ENCODE peak calls at places on chromosomes 5 and 9, in ten cellular contexts. V, J, R, Q, I, Y, E, N, K and U are unnamed samples.

GRCh38 chr5:72268753-72269410 is 51.2 kb downstream of the MRPS27 start:
- DNase-seq in E (peak; percentile 67), Y (peak; percentile 50), K (peak; percentile 30), Q (no peak), V (peak; percentile 66), R (peak; percentile 38), N (peak; percentile 11), I (peak; percentile 19), J (peak; percentile 61), U (no peak)

GRCh38 chr9:21502586-21502985 is 20.5 kb upstream of the IFNE start:
- DNase-seq in E (no peak), V (no peak), N (no peak), Y (no peak), Q (no peak), J (no peak), K (no peak), R (no peak), I (no peak), U (no peak)

GRCh38 chr9:133540336-133541025 is 6.0 kb downstream of the ADAMTSL2 start:
- DNase-seq in K (no peak), J (no peak), R (peak; percentile 58), I (no peak), V (no peak), Y (no peak), Q (no peak), N (no peak), E (no peak), U (peak; percentile 62)

GRCh38 chr5:79859588-79859987 is 131.5 kb downstream of the MTX3 start:
- DNase-seq in Q (no peak), I (no peak), Y (no peak), K (no peak), R (no peak), V (no peak), E (no peak), J (no peak), N (no peak), U (no peak)

GRCh38 chr5:173808079-173808808 is 79.9 kb upstream of the CPEB4 start:
- DNase-seq in I (no peak), N (no peak), R (no peak), Y (peak; percentile 28), K (no peak), J (no peak), V (peak; percentile 34), Q (no peak), E (no peak), U (no peak)

GRCh38 chr5:42022383-42022782 is 97.3 kb downstream of the FBXO4 start:
- DNase-seq in I (no peak), J (no peak), Q (no peak), K (no peak), N (no peak), V (no peak), R (no peak), Y (no peak), E (no peak), U (no peak)

GRCh38 chr5:168177831-168178450 is 113.5 kb upstream of the WWC1 start:
- DNase-seq in R (no peak), Q (no peak), K (no peak), N (no peak), I (peak; percentile 50), J (no peak), Y (no peak), E (peak; percentile 36), V (no peak), U (no peak)

GRCh38 chr9:122209451-122209850 is 19.3 kb downstream of the LHX6 start:
- DNase-seq in Q (no peak), N (no peak), I (no peak), R (no peak), Y (no peak), K (no peak), E (no peak), J (no peak), V (no peak), U (no peak)

GRCh38 chr9:131720330-131720729 is 19.5 kb downstream of the RAPGEF1 start:
- DNase-seq in N (no peak), K (no peak), V (no peak), E (no peak), Y (no peak), I (no peak), Q (no peak), J (no peak), R (no peak), U (no peak)

GRCh38 chr9:17236147-17236546 is 101.3 kb downstream of the CNTLN start:
- DNase-seq in R (no peak), N (no peak), E (no peak), Q (no peak), I (no peak), Y (no peak), J (no peak), K (no peak), V (no peak), U (no peak)

GRCh38 chr5:178589180-178590140 is 733 bp downstream of the COL23A1 start:
- DNase-seq in R (no peak), I (no peak), Q (no peak), Y (peak; percentile 10), V (peak; percentile 46), E (peak; percentile 48), N (no peak), K (no peak), J (peak; percentile 78), U (peak; percentile 19)

GRCh38 chr5:178587793-178588611 is 2.2 kb downstream of the COL23A1 start:
- DNase-seq in I (no peak), J (no peak), N (no peak), R (no peak), V (no peak), K (no peak), Q (no peak), E (no peak), Y (no peak), U (no peak)

GRCh38 chr5:178590141-178590923 is at the start of gene COL23A1:
- DNase-seq in E (peak; percentile 70), I (peak; percentile 75), K (peak; percentile 46), J (peak; percentile 76), Y (peak; percentile 35), Q (peak; percentile 16), V (peak; percentile 60), R (peak; percentile 59), N (peak; percentile 20), U (peak; percentile 33)

GRCh38 chr5:178588769-178589168 is 1.4 kb downstream of the COL23A1 start:
- DNase-seq in R (no peak), I (no peak), N (no peak), K (no peak), Q (no peak), E (peak; percentile 22), J (no peak), V (no peak), Y (no peak), U (no peak)

GRCh38 chr5:178590924-178591423 is 781 bp upstream of the COL23A1 start:
- DNase-seq in N (no peak), I (peak; percentile 18), V (no peak), J (no peak), Q (no peak), E (no peak), K (no peak), R (no peak), Y (no peak), U (no peak)
- TF ChIP-seq CTCF in N (no peak), I (no peak), V (peak; percentile 19), J (no peak), Q (no peak), E (no peak), K (no peak), R (no peak), Y (no peak), U (peak; percentile 5)

GRCh38 chr5:18527017-18527416 is 892.8 kb downstream of the TAF11L14 start:
- DNase-seq in E (no peak), J (no peak), K (no peak), N (no peak), I (no peak), R (no peak), Y (no peak), V (no peak), Q (no peak), U (no peak)
- TF ChIP-seq CTCF in E (no peak), J (no peak), K (no peak), N (no peak), I (no peak), R (no peak), Y (no peak), V (no peak), Q (no peak), U (no peak)

GRCh38 chr9:100099722-100100042 is 639 bp downstream of the INVS start:
- DNase-seq in Q (no peak), E (no peak), Y (peak; percentile 24), N (no peak), V (no peak), J (peak; percentile 18), K (peak; percentile 20), I (no peak), R (peak; percentile 32), U (no peak)

GRCh38 chr9:100100268-100100667 is 1.2 kb downstream of the INVS start:
- DNase-seq in R (no peak), Y (no peak), E (no peak), Q (no peak), N (no peak), V (no peak), I (no peak), J (no peak), K (no peak), U (no peak)

GRCh38 chr9:100098241-100098886 is 436 bp downstream of the ERP44 start:
- DNase-seq in R (peak; percentile 28), Q (no peak), E (peak; percentile 72), V (peak; percentile 38), J (peak; percentile 54), K (peak; percentile 46), Y (peak; percentile 85), N (peak; percentile 4), I (peak; percentile 50), U (peak; percentile 55)

GRCh38 chr9:100101608-100102007 is 2.6 kb downstream of the INVS start:
- DNase-seq in E (no peak), J (no peak), I (no peak), R (no peak), N (no peak), Y (no peak), V (no peak), K (no peak), Q (no peak), U (no peak)

DNA sequence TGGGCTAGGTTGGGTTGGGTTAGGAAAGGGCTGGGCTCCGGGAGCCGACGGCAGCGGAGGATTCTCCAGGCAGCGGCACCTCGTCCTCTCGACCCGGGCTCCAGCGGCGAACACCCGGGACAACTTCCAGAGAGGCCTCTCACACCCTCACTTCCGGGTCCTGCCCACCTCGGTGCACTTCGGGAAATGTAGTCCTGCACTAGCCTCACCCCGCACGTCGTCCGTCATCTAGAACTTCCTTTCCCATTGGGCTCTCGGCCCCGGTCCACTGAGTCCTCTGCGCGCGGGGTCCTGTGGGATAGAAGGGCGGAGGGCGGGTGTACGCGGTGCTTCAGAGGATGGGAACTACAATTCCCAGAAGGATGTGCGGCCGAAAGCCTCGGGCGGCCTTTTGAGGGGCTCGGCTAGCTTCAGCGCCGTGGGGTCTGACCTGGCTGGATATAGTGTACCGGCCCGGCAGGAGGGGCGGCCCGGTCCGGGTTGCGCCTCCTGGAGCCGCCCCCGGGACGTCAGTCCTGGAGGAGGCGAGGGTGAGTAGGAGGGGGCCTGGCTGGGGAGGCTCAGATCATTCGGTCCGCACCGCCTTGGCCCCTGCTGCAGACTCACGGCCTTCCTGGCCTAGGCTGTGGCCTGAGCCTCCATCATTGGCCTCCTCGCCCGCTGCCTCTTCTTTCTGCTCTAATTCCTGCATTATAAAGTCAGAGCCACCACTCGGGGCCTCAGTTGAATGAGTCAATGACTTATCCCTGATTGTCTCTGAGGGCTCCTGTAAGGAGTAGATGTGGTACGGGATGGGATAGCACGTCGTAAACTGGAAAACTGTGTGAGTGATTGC is at the start of the genes ERP44 and INVS:
- DNase-seq in Q (peak; percentile 97), K (peak; percentile 99), E (peak; percentile 98), J (peak; percentile 98), N (peak; percentile 93), I (peak; percentile 100), V (peak; percentile 100), R (peak; percentile 97), Y (peak; percentile 99), U (peak; percentile 99)
- TF ChIP-seq CTCF in Q (no peak), K (no peak), E (no peak), J (no peak), N (no peak), I (no peak), V (no peak), R (no peak), Y (peak; percentile 10), U (no peak)

GRCh38 chr9:33290994-33291397 is 680 bp downstream of the NFX1 start:
- DNase-seq in Y (no peak), J (no peak), R (no peak), K (no peak), I (no peak), N (no peak), Q (peak; percentile 67), V (no peak), E (no peak), U (no peak)
- TF ChIP-seq CTCF in Y (no peak), J (no peak), R (no peak), K (no peak), I (no peak), N (no peak), Q (no peak), V (no peak), E (no peak), U (no peak)